ENCODE peak calls at places on chromosomes 12 and 14, in five cellular contexts. One of them, this sample, is unnamed.

GRCh38 chr14:89000007-89000942 is 175.8 kb downstream of the TTC8 start:
- DNase-seq in small intestine: peak
- DNase-seq in left ventricle myocardium inferior: no peak
- DNase-seq in activated T-helper 1 cell treated with anti-CD3 and anti-CD28 coated beads, Interleukin-2, amount 50 U/mL, for 16 hours: no peak
- DNase-seq in MCF 10A: peak
- DNase-seq in this sample: no peak

GRCh38 chr14:24032727-24033418 is 18.9 kb upstream of the CARMIL3 start:
- DNase-seq in small intestine: no peak
- DNase-seq in activated T-helper 1 cell treated with anti-CD3 and anti-CD28 coated beads, Interleukin-2, amount 50 U/mL, for 16 hours: no peak
- DNase-seq in MCF 10A: peak
- DNase-seq in left ventricle myocardium inferior: no peak
- DNase-seq in this sample: no peak

GRCh38 chr14:82449926-82450325 is 916.3 kb upstream of the SEL1L start:
- DNase-seq in MCF 10A: no peak
- DNase-seq in activated T-helper 1 cell treated with anti-CD3 and anti-CD28 coated beads, Interleukin-2, amount 50 U/mL, for 16 hours: no peak
- DNase-seq in small intestine: no peak
- DNase-seq in left ventricle myocardium inferior: no peak
- DNase-seq in this sample: no peak

GRCh38 chr14:52473557-52473956 is 78.7 kb downstream of the TXNDC16 start:
- DNase-seq in left ventricle myocardium inferior: no peak
- DNase-seq in small intestine: peak
- DNase-seq in activated T-helper 1 cell treated with anti-CD3 and anti-CD28 coated beads, Interleukin-2, amount 50 U/mL, for 16 hours: no peak
- DNase-seq in MCF 10A: peak
- DNase-seq in this sample: no peak

GRCh38 chr12:107462428-107463332 is 222.9 kb upstream of the PWP1 start:
- DNase-seq in activated T-helper 1 cell treated with anti-CD3 and anti-CD28 coated beads, Interleukin-2, amount 50 U/mL, for 16 hours: no peak
- DNase-seq in MCF 10A: no peak
- DNase-seq in small intestine: no peak
- DNase-seq in left ventricle myocardium inferior: no peak
- DNase-seq in this sample: no peak

GRCh38 chr14:101103321-101103901 is 199.9 kb upstream of the RTL1 start:
- DNase-seq in small intestine: no peak
- DNase-seq in MCF 10A: no peak
- DNase-seq in left ventricle myocardium inferior: no peak
- DNase-seq in activated T-helper 1 cell treated with anti-CD3 and anti-CD28 coated beads, Interleukin-2, amount 50 U/mL, for 16 hours: no peak
- DNase-seq in this sample: no peak

GRCh38 chr12:12784911-12785814 is at the start of gene APOLD1:
- DNase-seq in left ventricle myocardium inferior: peak
- DNase-seq in MCF 10A: no peak
- DNase-seq in activated T-helper 1 cell treated with anti-CD3 and anti-CD28 coated beads, Interleukin-2, amount 50 U/mL, for 16 hours: no peak
- DNase-seq in small intestine: no peak
- DNase-seq in this sample: no peak

GRCh38 chr12:75923964-75924666 is 107.5 kb downstream of the PHLDA1 start:
- DNase-seq in activated T-helper 1 cell treated with anti-CD3 and anti-CD28 coated beads, Interleukin-2, amount 50 U/mL, for 16 hours: no peak
- DNase-seq in small intestine: no peak
- DNase-seq in left ventricle myocardium inferior: no peak
- DNase-seq in MCF 10A: no peak
- DNase-seq in this sample: no peak

GRCh38 chr12:113347-113746 is 46.8 kb downstream of the IQSEC3 start:
- DNase-seq in small intestine: no peak
- DNase-seq in activated T-helper 1 cell treated with anti-CD3 and anti-CD28 coated beads, Interleukin-2, amount 50 U/mL, for 16 hours: no peak
- DNase-seq in MCF 10A: no peak
- DNase-seq in left ventricle myocardium inferior: no peak
- DNase-seq in this sample: no peak

GRCh38 chr14:36619853-36620252 is 37.4 kb upstream of the NKX2-8 start:
- DNase-seq in activated T-helper 1 cell treated with anti-CD3 and anti-CD28 coated beads, Interleukin-2, amount 50 U/mL, for 16 hours: no peak
- DNase-seq in left ventricle myocardium inferior: no peak
- DNase-seq in small intestine: no peak
- DNase-seq in MCF 10A: no peak
- DNase-seq in this sample: no peak

GRCh38 chr12:56601503-56601902 is 28.6 kb downstream of the BAZ2A start:
- DNase-seq in activated T-helper 1 cell treated with anti-CD3 and anti-CD28 coated beads, Interleukin-2, amount 50 U/mL, for 16 hours: no peak
- DNase-seq in small intestine: no peak
- DNase-seq in left ventricle myocardium inferior: no peak
- DNase-seq in MCF 10A: no peak
- DNase-seq in this sample: no peak

GRCh38 chr12:130719263-130719892 is 3.3 kb upstream of the RIMBP2 start:
- DNase-seq in MCF 10A: no peak
- DNase-seq in small intestine: no peak
- DNase-seq in activated T-helper 1 cell treated with anti-CD3 and anti-CD28 coated beads, Interleukin-2, amount 50 U/mL, for 16 hours: no peak
- DNase-seq in left ventricle myocardium inferior: no peak
- DNase-seq in this sample: no peak

GRCh38 chr14:68680541-68681051 is 112.3 kb downstream of the ZFP36L1 start:
- DNase-seq in MCF 10A: no peak
- DNase-seq in left ventricle myocardium inferior: no peak
- DNase-seq in activated T-helper 1 cell treated with anti-CD3 and anti-CD28 coated beads, Interleukin-2, amount 50 U/mL, for 16 hours: no peak
- DNase-seq in small intestine: no peak
- DNase-seq in this sample: no peak

GRCh38 chr14:61561657-61562276 is 133.5 kb upstream of the HIF1A start:
- DNase-seq in activated T-helper 1 cell treated with anti-CD3 and anti-CD28 coated beads, Interleukin-2, amount 50 U/mL, for 16 hours: no peak
- DNase-seq in left ventricle myocardium inferior: peak
- DNase-seq in small intestine: peak
- DNase-seq in MCF 10A: peak
- DNase-seq in this sample: no peak

GRCh38 chr12:54215990-54216579 is 27.3 kb upstream of the SMUG1 start:
- DNase-seq in small intestine: no peak
- DNase-seq in activated T-helper 1 cell treated with anti-CD3 and anti-CD28 coated beads, Interleukin-2, amount 50 U/mL, for 16 hours: no peak
- DNase-seq in MCF 10A: no peak
- DNase-seq in left ventricle myocardium inferior: peak
- DNase-seq in this sample: no peak

GRCh38 chr14:82655770-82656169 is 1122.1 kb upstream of the SEL1L start:
- DNase-seq in MCF 10A: no peak
- DNase-seq in activated T-helper 1 cell treated with anti-CD3 and anti-CD28 coated beads, Interleukin-2, amount 50 U/mL, for 16 hours: no peak
- DNase-seq in left ventricle myocardium inferior: no peak
- DNase-seq in small intestine: no peak
- DNase-seq in this sample: no peak

GRCh38 chr14:54048736-54049135 is 92.1 kb upstream of the BMP4 start:
- DNase-seq in left ventricle myocardium inferior: no peak
- DNase-seq in small intestine: peak
- DNase-seq in activated T-helper 1 cell treated with anti-CD3 and anti-CD28 coated beads, Interleukin-2, amount 50 U/mL, for 16 hours: no peak
- DNase-seq in MCF 10A: no peak
- DNase-seq in this sample: no peak

GRCh38 chr14:94464290-94464689 is 11.7 kb upstream of the SERPINA11 start:
- DNase-seq in left ventricle myocardium inferior: no peak
- DNase-seq in MCF 10A: no peak
- DNase-seq in activated T-helper 1 cell treated with anti-CD3 and anti-CD28 coated beads, Interleukin-2, amount 50 U/mL, for 16 hours: no peak
- DNase-seq in small intestine: no peak
- DNase-seq in this sample: no peak

GRCh38 chr14:59511916-59512530 is 27.7 kb downstream of the JKAMP start:
- DNase-seq in left ventricle myocardium inferior: no peak
- DNase-seq in MCF 10A: peak
- DNase-seq in activated T-helper 1 cell treated with anti-CD3 and anti-CD28 coated beads, Interleukin-2, amount 50 U/mL, for 16 hours: no peak
- DNase-seq in small intestine: no peak
- DNase-seq in this sample: no peak

GRCh38 chr12:116202940-116203339 is 74.6 kb downstream of the MED13L start:
- DNase-seq in left ventricle myocardium inferior: no peak
- DNase-seq in small intestine: no peak
- DNase-seq in MCF 10A: no peak
- DNase-seq in activated T-helper 1 cell treated with anti-CD3 and anti-CD28 coated beads, Interleukin-2, amount 50 U/mL, for 16 hours: no peak
- DNase-seq in this sample: no peak

GRCh38 chr12:52006726-52007157 is at the start of gene TAMALIN:
- DNase-seq in small intestine: peak
- DNase-seq in activated T-helper 1 cell treated with anti-CD3 and anti-CD28 coated beads, Interleukin-2, amount 50 U/mL, for 16 hours: peak
- DNase-seq in left ventricle myocardium inferior: peak
- DNase-seq in MCF 10A: no peak
- DNase-seq in this sample: peak

GRCh38 chr12:43590307-43590706 is 38.3 kb upstream of the ADAMTS20 start:
- DNase-seq in small intestine: no peak
- DNase-seq in activated T-helper 1 cell treated with anti-CD3 and anti-CD28 coated beads, Interleukin-2, amount 50 U/mL, for 16 hours: no peak
- DNase-seq in MCF 10A: no peak
- DNase-seq in left ventricle myocardium inferior: no peak
- DNase-seq in this sample: no peak

GRCh38 chr14:31326111-31326510 is 94.2 kb downstream of the HEATR5A start:
- DNase-seq in left ventricle myocardium inferior: no peak
- DNase-seq in activated T-helper 1 cell treated with anti-CD3 and anti-CD28 coated beads, Interleukin-2, amount 50 U/mL, for 16 hours: no peak
- DNase-seq in small intestine: no peak
- DNase-seq in MCF 10A: peak
- DNase-seq in this sample: no peak